ENCODE peak calls at places on chromosome 19, in seven cellular contexts. N is HL-60, D is A549, O is GM23338, W is HCT116, I is Panc1, E is GM12878. L is an unnamed sample.

GRCh38 chr19:47778954-47779351 is 450 bp downstream of the SELENOW start:
- DNase-seq in N (no peak), D (no peak), O (no peak), W (no peak), I (no peak), E (no peak), L (peak; percentile 48)

GRCh38 chr19:35592226-35592625 is 6.3 kb downstream of the PMIS2 start:
- DNase-seq in N (peak; percentile 19), D (peak; percentile 62), O (peak; percentile 87), W (peak; percentile 53), I (peak; percentile 25), E (no peak), L (peak; percentile 41)

GRCh38 chr19:4518345-4519171 is at the start of gene PLIN4:
- DNase-seq in N (peak; percentile 59), D (no peak), O (peak; percentile 53), W (no peak), I (no peak), E (no peak), L (no peak)

GRCh38 chr19:51016798-51017683 is 2.5 kb downstream of the KLK10 start:
- DNase-seq in N (peak; percentile 55), D (peak; percentile 98), O (peak; percentile 94), W (peak; percentile 83), I (no peak), E (no peak), L (peak; percentile 83)

GRCh38 chr19:13302521-13303270 is 152.5 kb downstream of the IER2 start:
- DNase-seq in N (no peak), D (no peak), O (peak; percentile 26), W (no peak), I (no peak), E (no peak), L (no peak)

GRCh38 chr19:58417071-58417470 is 8.6 kb downstream of the ZNF584 start:
- DNase-seq in N (no peak), D (no peak), O (no peak), W (no peak), I (no peak), E (no peak), L (no peak)

GRCh38 chr19:6476155-6476895 is 5.3 kb downstream of the DENND1C start:
- DNase-seq in N (peak; percentile 22), D (peak; percentile 59), O (peak; percentile 100), W (peak; percentile 54), I (peak; percentile 51), E (no peak), L (peak; percentile 96)

GRCh38 chr19:57720878-57721277 is 6.5 kb downstream of the ZNF671 start:
- DNase-seq in N (no peak), D (no peak), O (no peak), W (no peak), I (no peak), E (no peak), L (no peak)

GRCh38 chr19:47275866-47276461 is 1.3 kb downstream of the INAFM1 start:
- DNase-seq in N (no peak), D (no peak), O (no peak), W (no peak), I (no peak), E (no peak), L (no peak)

GRCh38 chr19:56660381-56661105 is 11.0 kb downstream of the ZNF835 start:
- DNase-seq in N (no peak), D (no peak), O (no peak), W (no peak), I (no peak), E (no peak), L (peak; percentile 66)

GRCh38 chr19:46069841-46070341 is 29.1 kb upstream of the IGFL4 start:
- DNase-seq in N (no peak), D (no peak), O (no peak), W (no peak), I (no peak), E (no peak), L (no peak)

GRCh38 chr19:23520441-23520840 is 125.2 kb upstream of the ZNF91 start:
- DNase-seq in N (no peak), D (no peak), O (no peak), W (no peak), I (no peak), E (no peak), L (no peak)

GRCh38 chr19:36579255-36579654 is 6.2 kb upstream of the ZNF529 start:
- DNase-seq in N (no peak), D (no peak), O (no peak), W (no peak), I (no peak), E (no peak), L (no peak)

GRCh38 chr19:45492627-45493470 is 4.0 kb downstream of the RTN2 start:
- DNase-seq in N (no peak), D (no peak), O (peak; percentile 91), W (peak; percentile 72), I (no peak), E (no peak), L (peak; percentile 28)

GRCh38 chr19:50497030-50497420 is 14.0 kb downstream of the JOSD2 start:
- DNase-seq in N (no peak), D (no peak), O (no peak), W (no peak), I (no peak), E (no peak), L (no peak)

GRCh38 chr19:13082192-13083007 is 20.3 kb downstream of the LYL1 start:
- DNase-seq in N (peak; percentile 26), D (peak; percentile 61), O (peak; percentile 74), W (no peak), I (no peak), E (no peak), L (peak; percentile 66)

GRCh38 chr19:7063764-7064418 is 5.4 kb upstream of the MBD3L3 start:
- DNase-seq in N (no peak), D (no peak), O (no peak), W (no peak), I (no peak), E (no peak), L (no peak)

GRCh38 chr19:49772850-49773432 is 6.1 kb downstream of the AP2A1 start:
- DNase-seq in N (no peak), D (no peak), O (no peak), W (no peak), I (no peak), E (no peak), L (no peak)

GRCh38 chr19:34386645-34387445 is 17.4 kb upstream of the PDCD2L start:
- DNase-seq in N (no peak), D (no peak), O (no peak), W (no peak), I (no peak), E (no peak), L (no peak)

GRCh38 chr19:13060233-13060963 is 42.3 kb downstream of the LYL1 start:
- DNase-seq in N (no peak), D (no peak), O (no peak), W (no peak), I (no peak), E (no peak), L (peak; percentile 75)

GRCh38 chr19:7863157-7863970 is 10.8 kb downstream of the PRR36 start:
- DNase-seq in N (no peak), D (no peak), O (peak; percentile 64), W (no peak), I (no peak), E (no peak), L (no peak)

GRCh38 chr19:35276706-35277281 is 5.5 kb upstream of the HAMP start:
- DNase-seq in N (no peak), D (no peak), O (no peak), W (no peak), I (no peak), E (no peak), L (no peak)

GRCh38 chr19:35459414-35460082 is 11.5 kb downstream of the FFAR2 start:
- DNase-seq in N (no peak), D (no peak), O (no peak), W (no peak), I (no peak), E (no peak), L (peak; percentile 25)

GRCh38 chr19:17406039-17406886 is 833 bp upstream of the BST2 start:
- DNase-seq in N (peak; percentile 38), D (no peak), O (no peak), W (no peak), I (no peak), E (no peak), L (peak; percentile 10)

GRCh38 chr19:1616396-1616795 is 11.1 kb upstream of the UQCR11 start:
- DNase-seq in N (no peak), D (no peak), O (no peak), W (no peak), I (no peak), E (no peak), L (no peak)
- TF ChIP-seq REST in N (no peak), D (no peak), O (no peak), W (no peak), I (no peak), E (no peak), L (no peak)

DNA sequence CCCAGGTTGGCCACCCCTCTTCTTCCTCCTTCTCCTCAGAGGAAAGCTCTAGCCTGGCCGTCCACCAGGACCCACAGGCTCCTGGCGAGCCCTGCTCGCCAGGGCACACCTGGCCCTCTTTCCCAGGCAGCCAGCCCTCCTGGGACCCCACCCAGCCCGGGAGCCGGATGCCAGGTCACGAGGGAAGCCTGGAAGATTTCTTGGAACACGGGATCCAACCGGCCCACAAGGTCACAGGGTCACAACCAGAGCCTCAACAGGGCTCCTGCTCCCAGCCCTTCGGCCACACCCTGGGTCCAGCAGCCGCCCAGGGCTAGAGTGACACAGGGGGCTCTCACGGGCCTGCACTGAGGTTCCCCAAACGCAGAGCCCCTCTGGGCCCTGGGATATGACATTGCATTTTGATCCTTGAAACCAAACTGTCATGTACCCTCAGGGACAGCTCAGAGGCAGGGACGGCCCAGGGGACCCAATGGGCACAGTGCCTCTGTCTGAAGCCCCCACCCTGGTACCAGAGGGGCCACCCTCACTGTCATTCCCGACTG is 5.5 kb downstream of the MKNK2 start:
- DNase-seq in N (no peak), D (no peak), O (no peak), W (no peak), I (no peak), E (no peak), L (no peak)
- TF ChIP-seq REST in N (no peak), D (no peak), O (no peak), W (no peak), I (no peak), E (no peak), L (no peak)

GRCh38 chr19:273393-273792 is 17.8 kb downstream of the PLPP2 start:
- DNase-seq in N (no peak), D (no peak), O (no peak), W (no peak), I (no peak), E (no peak), L (no peak)
- TF ChIP-seq REST in N (no peak), D (no peak), O (no peak), W (no peak), I (no peak), E (no peak), L (no peak)

GRCh38 chr19:42022616-42023015 is 28.6 kb upstream of the ATP1A3 start:
- DNase-seq in N (no peak), D (no peak), O (no peak), W (no peak), I (no peak), E (no peak), L (no peak)

GRCh38 chr19:42023943-42024260 is 29.9 kb upstream of the ATP1A3 start:
- DNase-seq in N (no peak), D (no peak), O (no peak), W (no peak), I (no peak), E (no peak), L (no peak)

GRCh38 chr19:42021185-42021584 is 27.2 kb upstream of the ATP1A3 start:
- DNase-seq in N (no peak), D (no peak), O (no peak), W (no peak), I (no peak), E (no peak), L (no peak)

GRCh38 chr19:42023121-42023942 is 29.3 kb upstream of the ATP1A3 start:
- DNase-seq in N (peak; percentile 21), D (peak; percentile 73), O (peak; percentile 78), W (peak; percentile 28), I (no peak), E (no peak), L (peak; percentile 63)

GRCh38 chr19:42024622-42025111 is 30.6 kb upstream of the ATP1A3 start:
- DNase-seq in N (no peak), D (no peak), O (no peak), W (no peak), I (no peak), E (no peak), L (no peak)
- TF ChIP-seq REST in N (no peak), D (no peak), O (no peak), W (no peak), I (no peak), E (no peak), L (no peak)